ENCODE peak calls at places on chromosomes 7 and 10, in seven cellular contexts. One of them, this sample, is unnamed.

GRCh38 chr7:31642681-31643115 is 44.3 kb upstream of the PPP1R17 start:
- DNase-seq in hepatocyte: no peak
- DNase-seq in pancreas: no peak
- DNase-seq in cardiac muscle cell: no peak
- DNase-seq in fibroblast of villous mesenchyme: no peak
- DNase-seq in WTC11: no peak
- DNase-seq in cardiac fibroblast: no peak
- DNase-seq in this sample: no peak

GRCh38 chr10:101120520-101120883 is 10.6 kb upstream of the TLX1 start:
- DNase-seq in WTC11: no peak
- DNase-seq in hepatocyte: no peak
- DNase-seq in pancreas: no peak
- DNase-seq in cardiac muscle cell: no peak
- DNase-seq in cardiac fibroblast: no peak
- DNase-seq in fibroblast of villous mesenchyme: no peak
- DNase-seq in this sample: no peak

GRCh38 chr7:5382281-5383041 is 41.2 kb downstream of the TNRC18 start:
- DNase-seq in fibroblast of villous mesenchyme: peak
- DNase-seq in pancreas: no peak
- DNase-seq in hepatocyte: peak
- DNase-seq in cardiac muscle cell: peak
- DNase-seq in WTC11: peak
- DNase-seq in cardiac fibroblast: peak
- DNase-seq in this sample: no peak

GRCh38 chr10:78338717-78339116 is 305.1 kb downstream of the RPS24 start:
- DNase-seq in cardiac fibroblast: no peak
- DNase-seq in pancreas: no peak
- DNase-seq in hepatocyte: no peak
- DNase-seq in cardiac muscle cell: no peak
- DNase-seq in fibroblast of villous mesenchyme: no peak
- DNase-seq in WTC11: no peak
- DNase-seq in this sample: no peak

GRCh38 chr10:36880898-36881297 is 244.5 kb upstream of the ANKRD30A start:
- DNase-seq in fibroblast of villous mesenchyme: peak
- DNase-seq in cardiac fibroblast: peak
- DNase-seq in pancreas: no peak
- DNase-seq in hepatocyte: peak
- DNase-seq in WTC11: no peak
- DNase-seq in cardiac muscle cell: peak
- DNase-seq in this sample: no peak

GRCh38 chr10:62374862-62375710 is 917 bp downstream of the ZNF365 start:
- DNase-seq in WTC11: no peak
- DNase-seq in hepatocyte: no peak
- DNase-seq in fibroblast of villous mesenchyme: no peak
- DNase-seq in pancreas: no peak
- DNase-seq in cardiac fibroblast: no peak
- DNase-seq in cardiac muscle cell: no peak
- DNase-seq in this sample: no peak

GRCh38 chr10:72889391-72889831 is 4.1 kb upstream of the OIT3 start:
- DNase-seq in fibroblast of villous mesenchyme: peak
- DNase-seq in WTC11: no peak
- DNase-seq in pancreas: no peak
- DNase-seq in cardiac muscle cell: peak
- DNase-seq in hepatocyte: no peak
- DNase-seq in cardiac fibroblast: peak
- DNase-seq in this sample: no peak

GRCh38 chr10:88702848-88703597 is 3.0 kb upstream of the LIPK start:
- DNase-seq in cardiac fibroblast: no peak
- DNase-seq in cardiac muscle cell: peak
- DNase-seq in hepatocyte: peak
- DNase-seq in WTC11: peak
- DNase-seq in pancreas: peak
- DNase-seq in fibroblast of villous mesenchyme: no peak
- DNase-seq in this sample: peak

GRCh38 chr10:31399631-31400030 is 80.6 kb downstream of the ZEB1 start:
- DNase-seq in fibroblast of villous mesenchyme: no peak
- DNase-seq in hepatocyte: no peak
- DNase-seq in cardiac muscle cell: no peak
- DNase-seq in cardiac fibroblast: peak
- DNase-seq in pancreas: no peak
- DNase-seq in WTC11: no peak
- DNase-seq in this sample: no peak

GRCh38 chr7:24425664-24426063 is 141.7 kb downstream of the NPY start:
- DNase-seq in cardiac fibroblast: no peak
- DNase-seq in fibroblast of villous mesenchyme: no peak
- DNase-seq in WTC11: no peak
- DNase-seq in hepatocyte: no peak
- DNase-seq in cardiac muscle cell: no peak
- DNase-seq in pancreas: no peak
- DNase-seq in this sample: no peak

GRCh38 chr10:1309237-1309968 is 253.2 kb downstream of the WDR37 start:
- DNase-seq in hepatocyte: no peak
- DNase-seq in WTC11: peak
- DNase-seq in cardiac fibroblast: no peak
- DNase-seq in pancreas: no peak
- DNase-seq in cardiac muscle cell: no peak
- DNase-seq in fibroblast of villous mesenchyme: no peak
- DNase-seq in this sample: no peak

DNA sequence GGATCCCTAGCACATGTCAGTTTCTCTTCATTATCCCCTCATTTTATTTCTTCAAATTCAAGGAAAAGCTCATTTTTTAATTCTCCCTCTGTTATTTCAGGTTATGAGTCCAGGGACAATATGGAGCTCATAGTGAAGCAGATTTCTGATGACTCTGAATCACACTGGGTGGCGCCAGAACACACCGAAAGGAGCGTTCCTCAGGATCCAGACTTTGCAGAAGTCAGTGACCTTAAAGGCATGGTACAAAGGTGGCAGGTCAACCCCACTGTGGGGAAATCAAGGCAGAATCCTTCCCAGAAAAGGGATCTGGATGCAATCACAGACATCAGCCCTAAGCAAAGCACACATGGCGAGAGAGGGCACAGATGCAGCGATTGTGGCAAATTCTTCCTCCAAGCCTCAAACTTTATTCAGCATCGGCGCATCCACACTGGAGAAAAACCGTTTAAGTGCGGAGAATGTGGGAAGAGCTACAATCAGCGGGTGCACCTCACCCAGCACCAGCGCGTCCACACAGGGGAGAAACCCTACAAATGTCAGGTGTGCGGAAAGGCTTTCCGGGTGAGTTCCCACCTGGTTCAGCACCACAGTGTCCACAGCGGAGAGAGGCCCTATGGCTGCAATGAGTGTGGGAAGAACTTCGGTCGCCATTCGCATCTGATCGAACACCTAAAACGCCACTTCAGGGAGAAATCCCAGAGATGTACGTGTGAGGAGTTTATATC is 21.4 kb downstream of the ZKSCAN5 start:
- DNase-seq in cardiac fibroblast: peak
- DNase-seq in WTC11: peak
- DNase-seq in fibroblast of villous mesenchyme: peak
- DNase-seq in hepatocyte: no peak
- DNase-seq in pancreas: no peak
- DNase-seq in cardiac muscle cell: no peak
- DNase-seq in this sample: peak
- TF ChIP-seq CTCF in cardiac fibroblast: no peak
- TF ChIP-seq CTCF in WTC11: no peak
- TF ChIP-seq CTCF in fibroblast of villous mesenchyme: peak
- TF ChIP-seq CTCF in hepatocyte: peak
- TF ChIP-seq CTCF in pancreas: no peak
- TF ChIP-seq CTCF in cardiac muscle cell: peak
- TF ChIP-seq CTCF in this sample: no peak

GRCh38 chr10:71431945-71432905 is 35.5 kb downstream of the CDH23 start:
- DNase-seq in fibroblast of villous mesenchyme: no peak
- DNase-seq in hepatocyte: no peak
- DNase-seq in WTC11: peak
- DNase-seq in cardiac muscle cell: no peak
- DNase-seq in cardiac fibroblast: no peak
- DNase-seq in pancreas: peak
- DNase-seq in this sample: no peak

GRCh38 chr10:71429929-71430328 is 33.2 kb downstream of the CDH23 start:
- DNase-seq in fibroblast of villous mesenchyme: no peak
- DNase-seq in pancreas: no peak
- DNase-seq in hepatocyte: no peak
- DNase-seq in cardiac fibroblast: no peak
- DNase-seq in WTC11: peak
- DNase-seq in cardiac muscle cell: no peak
- DNase-seq in this sample: no peak

GRCh38 chr10:71429304-71429703 is 32.6 kb downstream of the CDH23 start:
- DNase-seq in fibroblast of villous mesenchyme: no peak
- DNase-seq in hepatocyte: no peak
- DNase-seq in cardiac fibroblast: no peak
- DNase-seq in cardiac muscle cell: no peak
- DNase-seq in WTC11: no peak
- DNase-seq in pancreas: no peak
- DNase-seq in this sample: no peak

GRCh38 chr10:71433116-71433982 is 36.6 kb downstream of the CDH23 start:
- DNase-seq in WTC11: no peak
- DNase-seq in fibroblast of villous mesenchyme: no peak
- DNase-seq in cardiac fibroblast: peak
- DNase-seq in pancreas: no peak
- DNase-seq in hepatocyte: no peak
- DNase-seq in cardiac muscle cell: peak
- DNase-seq in this sample: no peak

GRCh38 chr10:71431216-71431944 is 34.7 kb downstream of the CDH23 start:
- DNase-seq in fibroblast of villous mesenchyme: no peak
- DNase-seq in cardiac muscle cell: no peak
- DNase-seq in WTC11: no peak
- DNase-seq in hepatocyte: no peak
- DNase-seq in cardiac fibroblast: no peak
- DNase-seq in pancreas: no peak
- DNase-seq in this sample: no peak
- TF ChIP-seq CTCF in fibroblast of villous mesenchyme: no peak
- TF ChIP-seq CTCF in cardiac muscle cell: no peak
- TF ChIP-seq CTCF in WTC11: no peak
- TF ChIP-seq CTCF in hepatocyte: no peak
- TF ChIP-seq CTCF in cardiac fibroblast: no peak
- TF ChIP-seq CTCF in pancreas: no peak
- TF ChIP-seq CTCF in this sample: no peak

GRCh38 chr7:90459888-90460287 is 9.6 kb upstream of the PTTG1IP2 start:
- DNase-seq in WTC11: no peak
- DNase-seq in pancreas: no peak
- DNase-seq in hepatocyte: no peak
- DNase-seq in cardiac fibroblast: peak
- DNase-seq in fibroblast of villous mesenchyme: no peak
- DNase-seq in cardiac muscle cell: peak
- DNase-seq in this sample: no peak
- TF ChIP-seq CTCF in WTC11: no peak
- TF ChIP-seq CTCF in pancreas: no peak
- TF ChIP-seq CTCF in hepatocyte: peak
- TF ChIP-seq CTCF in cardiac fibroblast: peak
- TF ChIP-seq CTCF in fibroblast of villous mesenchyme: peak
- TF ChIP-seq CTCF in cardiac muscle cell: peak
- TF ChIP-seq CTCF in this sample: no peak

GRCh38 chr7:112515989-112516388 is 35.2 kb downstream of the LSMEM1 start:
- DNase-seq in fibroblast of villous mesenchyme: no peak
- DNase-seq in pancreas: no peak
- DNase-seq in hepatocyte: no peak
- DNase-seq in cardiac fibroblast: no peak
- DNase-seq in WTC11: no peak
- DNase-seq in cardiac muscle cell: no peak
- DNase-seq in this sample: no peak
- TF ChIP-seq CTCF in fibroblast of villous mesenchyme: peak
- TF ChIP-seq CTCF in pancreas: no peak
- TF ChIP-seq CTCF in hepatocyte: no peak
- TF ChIP-seq CTCF in cardiac fibroblast: no peak
- TF ChIP-seq CTCF in WTC11: no peak
- TF ChIP-seq CTCF in cardiac muscle cell: no peak
- TF ChIP-seq CTCF in this sample: no peak

GRCh38 chr10:20771053-20771452 is 126.1 kb downstream of the NEBL start:
- DNase-seq in hepatocyte: no peak
- DNase-seq in cardiac fibroblast: no peak
- DNase-seq in WTC11: no peak
- DNase-seq in cardiac muscle cell: peak
- DNase-seq in fibroblast of villous mesenchyme: no peak
- DNase-seq in pancreas: no peak
- DNase-seq in this sample: no peak

GRCh38 chr10:20767028-20767427 is 130.1 kb downstream of the NEBL start:
- DNase-seq in cardiac fibroblast: peak
- DNase-seq in WTC11: no peak
- DNase-seq in hepatocyte: no peak
- DNase-seq in pancreas: no peak
- DNase-seq in cardiac muscle cell: peak
- DNase-seq in fibroblast of villous mesenchyme: peak
- DNase-seq in this sample: no peak

GRCh38 chr10:20765066-20765465 is 132.0 kb downstream of the NEBL start:
- DNase-seq in cardiac muscle cell: no peak
- DNase-seq in pancreas: no peak
- DNase-seq in fibroblast of villous mesenchyme: no peak
- DNase-seq in WTC11: no peak
- DNase-seq in cardiac fibroblast: no peak
- DNase-seq in hepatocyte: no peak
- DNase-seq in this sample: no peak

DNA sequence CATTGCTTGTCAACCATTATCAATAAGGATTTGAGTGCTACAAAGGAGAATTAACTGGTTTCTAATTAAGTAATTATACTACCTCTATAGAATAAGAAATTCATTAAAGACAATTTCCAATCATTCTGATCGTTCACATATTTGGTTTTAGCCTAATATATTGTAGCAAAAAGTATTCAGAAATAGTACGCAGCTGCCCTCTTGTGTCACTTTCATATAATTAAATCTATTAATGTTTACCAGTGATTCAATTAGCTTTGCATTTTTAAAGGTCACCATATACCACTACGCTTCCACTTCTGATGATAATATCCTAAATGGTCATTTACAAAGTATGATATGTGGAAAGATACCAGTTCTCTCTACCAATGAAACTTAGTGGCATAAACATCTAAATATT is 128.3 kb downstream of the NEBL start:
- DNase-seq in cardiac muscle cell: peak
- DNase-seq in fibroblast of villous mesenchyme: peak
- DNase-seq in WTC11: no peak
- DNase-seq in hepatocyte: peak
- DNase-seq in pancreas: no peak
- DNase-seq in cardiac fibroblast: peak
- DNase-seq in this sample: no peak
- TF ChIP-seq CTCF in cardiac muscle cell: peak
- TF ChIP-seq CTCF in fibroblast of villous mesenchyme: peak
- TF ChIP-seq CTCF in WTC11: no peak
- TF ChIP-seq CTCF in hepatocyte: peak
- TF ChIP-seq CTCF in pancreas: no peak
- TF ChIP-seq CTCF in cardiac fibroblast: peak
- TF ChIP-seq CTCF in this sample: peak

GRCh38 chr7:45938626-45939302 is 17.7 kb upstream of the IGFBP3 start:
- DNase-seq in WTC11: peak
- DNase-seq in hepatocyte: no peak
- DNase-seq in fibroblast of villous mesenchyme: no peak
- DNase-seq in cardiac muscle cell: no peak
- DNase-seq in pancreas: no peak
- DNase-seq in cardiac fibroblast: no peak
- DNase-seq in this sample: peak
- TF ChIP-seq CTCF in WTC11: peak
- TF ChIP-seq CTCF in hepatocyte: no peak
- TF ChIP-seq CTCF in fibroblast of villous mesenchyme: peak
- TF ChIP-seq CTCF in cardiac muscle cell: no peak
- TF ChIP-seq CTCF in pancreas: no peak
- TF ChIP-seq CTCF in cardiac fibroblast: peak
- TF ChIP-seq CTCF in this sample: peak

This sample was measured in endothelial cell.